ENCODE peak calls at places on chromosomes 13 and 19, in six cellular contexts. P, H, Q, C, D and U are unnamed samples.

GRCh38 chr13:23656637-23657036 is 86.4 kb downstream of the TNFRSF19 start:
- DNase-seq in P (no peak), H (no peak), Q (peak), C (no peak), D (peak), U (no peak)

GRCh38 chr13:44101347-44102083 is 221.8 kb downstream of the LACC1 start:
- DNase-seq in P (no peak), H (no peak), Q (no peak), C (no peak), D (no peak), U (no peak)

GRCh38 chr19:49475995-49476880 is 2.2 kb downstream of the FLT3LG start:
- DNase-seq in P (no peak), H (no peak), Q (no peak), C (no peak), D (no peak), U (peak)

GRCh38 chr19:9435279-9436268 is at the start of gene ZNF266:
- DNase-seq in P (peak), H (peak), Q (peak), C (peak), D (peak), U (peak)

GRCh38 chr13:76820759-76821158 is 65.4 kb downstream of the KCTD12 start:
- DNase-seq in P (no peak), H (no peak), Q (peak), C (peak), D (peak), U (peak)

GRCh38 chr13:46751811-46752635 is 44.9 kb downstream of the ESD start:
- DNase-seq in P (no peak), H (no peak), Q (no peak), C (no peak), D (peak), U (no peak)

GRCh38 chr19:1992759-1993260 is 22.7 kb downstream of the BTBD2 start:
- DNase-seq in P (no peak), H (no peak), Q (no peak), C (no peak), D (peak), U (no peak)

GRCh38 chr19:35944553-35944952 is 8.4 kb downstream of the LRFN3 start:
- DNase-seq in P (no peak), H (no peak), Q (no peak), C (no peak), D (no peak), U (no peak)

GRCh38 chr13:55439450-55439849 is 1701.3 kb upstream of the PRR20A start:
- DNase-seq in P (no peak), H (no peak), Q (no peak), C (no peak), D (no peak), U (no peak)

GRCh38 chr13:101917833-101918755 is 465.6 kb downstream of the ITGBL1 start:
- DNase-seq in P (no peak), H (no peak), Q (no peak), C (no peak), D (no peak), U (no peak)

GRCh38 chr13:101155920-101156319 is 260.4 kb downstream of the NALCN start:
- DNase-seq in P (no peak), H (no peak), Q (no peak), C (no peak), D (no peak), U (no peak)

GRCh38 chr19:30671622-30672051 is 299.5 kb downstream of the ZNF536 start:
- DNase-seq in P (no peak), H (no peak), Q (peak), C (peak), D (no peak), U (peak)

GRCh38 chr19:57816652-57817051 is 1.9 kb upstream of the ZNF552 start:
- DNase-seq in P (no peak), H (no peak), Q (no peak), C (no peak), D (peak), U (no peak)

GRCh38 chr19:16328824-16329482 is 4.3 kb downstream of the KLF2 start:
- DNase-seq in P (no peak), H (no peak), Q (no peak), C (no peak), D (peak), U (no peak)

GRCh38 chr19:7670150-7670784 is 1.4 kb downstream of the RETN start:
- DNase-seq in P (no peak), H (no peak), Q (no peak), C (no peak), D (no peak), U (no peak)
- H3K4me3 ChIP-seq in P (no peak), H (no peak), Q (no peak), C (no peak), D (no peak), U (no peak)

DNA sequence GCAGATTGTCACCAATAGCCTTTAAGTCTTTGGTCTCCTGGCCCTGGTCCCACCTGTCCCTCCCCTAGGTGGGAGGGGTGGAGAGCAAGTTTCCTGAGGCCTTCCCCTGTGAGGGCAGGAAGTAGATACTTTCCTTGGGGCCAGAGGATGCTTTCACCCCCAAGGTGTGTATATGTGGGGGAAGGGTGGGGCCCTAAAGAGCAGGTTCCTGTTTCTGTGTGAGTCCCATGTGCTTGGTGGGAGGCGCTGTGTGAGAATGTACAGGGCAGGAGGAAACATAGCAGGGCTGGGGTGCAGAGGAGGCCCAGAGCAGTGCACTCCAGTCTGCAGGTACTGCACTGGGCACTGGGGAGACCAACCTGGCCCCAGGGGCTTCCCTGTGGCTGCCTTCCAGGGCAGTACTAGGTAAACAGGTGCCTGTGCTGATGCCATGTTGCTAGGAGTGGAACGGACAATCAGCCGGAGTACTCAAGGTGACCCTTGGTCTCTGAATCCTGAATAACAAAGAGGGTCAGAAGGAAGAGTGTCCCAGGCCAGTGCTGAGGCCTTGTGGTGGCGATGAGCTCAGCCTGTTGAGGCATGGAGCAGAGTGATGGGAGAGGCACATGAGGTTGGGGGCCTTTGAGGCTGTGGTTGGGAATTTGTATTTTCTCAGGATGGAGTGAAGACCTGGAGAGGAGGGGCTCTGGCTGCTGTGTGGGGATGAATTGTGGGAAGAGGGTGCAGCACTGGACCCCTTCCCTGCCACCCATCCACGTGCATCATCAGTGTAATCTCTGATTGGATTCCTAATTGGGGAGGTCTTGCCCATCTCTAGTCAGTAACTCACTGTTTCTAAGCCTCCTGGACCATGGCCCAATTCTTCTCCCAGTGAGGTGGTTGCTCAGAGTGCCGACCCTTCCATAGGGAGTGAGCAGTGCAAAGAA is 5.1 kb downstream of the EGLN2 start:
- DNase-seq in P (no peak), H (peak), Q (peak), C (peak), D (no peak), U (peak)
- H3K4me3 ChIP-seq in P (no peak), H (no peak), Q (peak), C (peak), D (no peak), U (no peak)

GRCh38 chr13:70668983-70669382 is 560.7 kb upstream of the KLHL1 start:
- DNase-seq in P (no peak), H (no peak), Q (no peak), C (no peak), D (peak), U (no peak)
- H3K4me3 ChIP-seq in P (no peak), H (no peak), Q (no peak), C (no peak), D (no peak), U (no peak)

GRCh38 chr19:7787602-7788177 is 24.6 kb downstream of the CLEC4M start:
- DNase-seq in P (no peak), H (no peak), Q (no peak), C (no peak), D (no peak), U (no peak)

GRCh38 chr19:7784856-7785255 is 21.8 kb downstream of the CLEC4M start:
- DNase-seq in P (no peak), H (no peak), Q (no peak), C (no peak), D (no peak), U (no peak)

GRCh38 chr19:7788178-7788932 is 25.3 kb downstream of the CLEC4M start:
- DNase-seq in P (no peak), H (no peak), Q (no peak), C (no peak), D (no peak), U (no peak)

GRCh38 chr19:7788933-7789323 is 25.9 kb downstream of the CLEC4M start:
- DNase-seq in P (no peak), H (no peak), Q (no peak), C (no peak), D (no peak), U (no peak)

DNA sequence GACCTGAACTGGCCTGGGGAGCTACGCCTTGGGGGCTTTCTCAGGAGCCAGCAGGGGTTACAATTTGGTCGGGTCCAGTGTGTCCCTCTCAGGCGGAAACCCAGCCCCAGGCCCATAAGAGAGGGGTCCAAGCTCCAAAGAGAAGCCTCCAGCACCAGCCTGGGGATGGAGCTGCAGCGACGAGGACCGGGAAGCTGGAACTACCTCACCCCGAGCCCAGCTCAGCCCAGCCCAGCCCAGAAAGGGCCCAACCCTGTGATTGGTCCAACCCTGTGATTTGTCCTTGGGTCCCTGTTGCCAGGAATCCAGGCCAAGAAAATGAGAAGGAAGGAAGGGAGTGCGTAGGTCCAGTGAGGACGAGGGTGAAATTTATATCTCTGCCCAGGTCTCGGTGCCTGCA is 24.1 kb downstream of the CLEC4M start:
- DNase-seq in P (no peak), H (no peak), Q (no peak), C (peak), D (no peak), U (peak)
- H3K4me3 ChIP-seq in P (no peak), H (no peak), Q (peak), C (peak), D (no peak), U (no peak)